ENCODE peak calls at places on chromosomes 11 and 22, in four cellular contexts. One of them, this sample, is unnamed.

GRCh38 chr22:39317756-39318506 is 1.5 kb downstream of the RPL3 start:
- DNase-seq in GM12891: no peak
- DNase-seq in K562: no peak
- DNase-seq in GM12878: no peak
- DNase-seq in this sample: no peak

GRCh38 chr11:5452712-5453111 is 3.6 kb downstream of the OR51I2 start:
- DNase-seq in GM12891: no peak
- DNase-seq in K562: no peak
- DNase-seq in GM12878: no peak
- DNase-seq in this sample: no peak

GRCh38 chr22:45164217-45165123 is 745 bp downstream of the NUP50 start:
- DNase-seq in GM12891: peak
- DNase-seq in K562: peak
- DNase-seq in GM12878: no peak
- DNase-seq in this sample: no peak

GRCh38 chr22:47301820-47302475 is 539.5 kb downstream of the TBC1D22A start:
- DNase-seq in GM12891: no peak
- DNase-seq in K562: no peak
- DNase-seq in GM12878: no peak
- DNase-seq in this sample: no peak

GRCh38 chr11:61067782-61068181 is 34.5 kb upstream of the CD5 start:
- DNase-seq in GM12891: no peak
- DNase-seq in K562: no peak
- DNase-seq in GM12878: no peak
- DNase-seq in this sample: no peak

GRCh38 chr11:71535825-71536224 is 2.0 kb upstream of the KRTAP5-8 start:
- DNase-seq in GM12891: no peak
- DNase-seq in K562: no peak
- DNase-seq in GM12878: no peak
- DNase-seq in this sample: no peak

GRCh38 chr11:67252831-67253239 is 13.4 kb upstream of the GRK2 start:
- DNase-seq in GM12891: no peak
- DNase-seq in K562: no peak
- DNase-seq in GM12878: no peak
- DNase-seq in this sample: peak

GRCh38 chr11:272195-272930 is 5.8 kb upstream of the NLRP6 start:
- DNase-seq in GM12891: no peak
- DNase-seq in K562: no peak
- DNase-seq in GM12878: no peak
- DNase-seq in this sample: no peak

GRCh38 chr11:26333906-26334305 is 2.0 kb downstream of the ANO3 start:
- DNase-seq in GM12891: no peak
- DNase-seq in K562: no peak
- DNase-seq in GM12878: no peak
- DNase-seq in this sample: no peak

GRCh38 chr11:118746988-118747585 is 43.9 kb downstream of the DDX6 start:
- DNase-seq in GM12891: no peak
- DNase-seq in K562: no peak
- DNase-seq in GM12878: no peak
- DNase-seq in this sample: no peak

GRCh38 chr11:67699521-67699920 is 25.1 kb upstream of the ALDH3B2 start:
- DNase-seq in GM12891: no peak
- DNase-seq in K562: no peak
- DNase-seq in GM12878: no peak
- DNase-seq in this sample: no peak

GRCh38 chr22:23054531-23055257 is 15.6 kb upstream of the GNAZ start:
- DNase-seq in GM12891: no peak
- DNase-seq in K562: no peak
- DNase-seq in GM12878: peak
- DNase-seq in this sample: no peak

GRCh38 chr11:8102965-8103364 is 22.0 kb downstream of the TUB start:
- DNase-seq in GM12891: no peak
- DNase-seq in K562: no peak
- DNase-seq in GM12878: no peak
- DNase-seq in this sample: no peak

GRCh38 chr11:11157201-11157600 is 195.8 kb downstream of the CSNK2A3 start:
- DNase-seq in GM12891: peak
- DNase-seq in K562: peak
- DNase-seq in GM12878: no peak
- DNase-seq in this sample: no peak

GRCh38 chr11:93630037-93630436 is 31.4 kb upstream of the CEP295 start:
- DNase-seq in GM12891: no peak
- DNase-seq in K562: no peak
- DNase-seq in GM12878: no peak
- DNase-seq in this sample: no peak

GRCh38 chr22:50473855-50474671 is 772 bp downstream of the SBF1 start:
- DNase-seq in GM12891: no peak
- DNase-seq in K562: peak
- DNase-seq in GM12878: no peak
- DNase-seq in this sample: no peak

GRCh38 chr11:133171374-133171773 is 360.9 kb downstream of the OPCML start:
- DNase-seq in GM12891: no peak
- DNase-seq in K562: no peak
- DNase-seq in GM12878: no peak
- DNase-seq in this sample: no peak

GRCh38 chr11:48062649-48063048 is 82.3 kb downstream of the PTPRJ start:
- DNase-seq in GM12891: no peak
- DNase-seq in K562: no peak
- DNase-seq in GM12878: no peak
- DNase-seq in this sample: no peak

GRCh38 chr22:40728731-40729189 is 49.5 kb downstream of the MCHR1 start:
- DNase-seq in GM12891: no peak
- DNase-seq in K562: peak
- DNase-seq in GM12878: no peak
- DNase-seq in this sample: no peak

GRCh38 chr11:6413791-6414231 is 5.1 kb downstream of the APBB1 start:
- DNase-seq in GM12891: no peak
- DNase-seq in K562: no peak
- DNase-seq in GM12878: no peak
- DNase-seq in this sample: no peak

GRCh38 chr11:113001709-113002108 is 40.5 kb downstream of the NCAM1 start:
- DNase-seq in GM12891: no peak
- DNase-seq in K562: no peak
- DNase-seq in GM12878: no peak
- DNase-seq in this sample: no peak

GRCh38 chr22:27323646-27324045 is 477.9 kb downstream of the MN1 start:
- DNase-seq in GM12891: no peak
- DNase-seq in K562: no peak
- DNase-seq in GM12878: no peak
- DNase-seq in this sample: no peak

GRCh38 chr11:126607374-126607773 is 251.9 kb downstream of the ST3GAL4 start:
- DNase-seq in GM12891: peak
- DNase-seq in K562: peak
- DNase-seq in GM12878: no peak
- DNase-seq in this sample: no peak

GRCh38 chr11:112470355-112470754 is 209.7 kb upstream of the PLET1 start:
- DNase-seq in GM12891: no peak
- DNase-seq in K562: no peak
- DNase-seq in GM12878: no peak
- DNase-seq in this sample: no peak

GRCh38 chr11:79049627-79050238 is 391.1 kb downstream of the TENM4 start:
- DNase-seq in GM12891: no peak
- DNase-seq in K562: no peak
- DNase-seq in GM12878: no peak
- DNase-seq in this sample: no peak

GRCh38 chr11:79047356-79047755 is 393.5 kb downstream of the TENM4 start:
- DNase-seq in GM12891: no peak
- DNase-seq in K562: no peak
- DNase-seq in GM12878: no peak
- DNase-seq in this sample: no peak

GRCh38 chr11:79047980-79048379 is 392.9 kb downstream of the TENM4 start:
- DNase-seq in GM12891: no peak
- DNase-seq in K562: no peak
- DNase-seq in GM12878: no peak
- DNase-seq in this sample: no peak

GRCh38 chr11:79052539-79052938 is 388.3 kb downstream of the TENM4 start:
- DNase-seq in GM12891: no peak
- DNase-seq in K562: peak
- DNase-seq in GM12878: no peak
- DNase-seq in this sample: no peak

DNA sequence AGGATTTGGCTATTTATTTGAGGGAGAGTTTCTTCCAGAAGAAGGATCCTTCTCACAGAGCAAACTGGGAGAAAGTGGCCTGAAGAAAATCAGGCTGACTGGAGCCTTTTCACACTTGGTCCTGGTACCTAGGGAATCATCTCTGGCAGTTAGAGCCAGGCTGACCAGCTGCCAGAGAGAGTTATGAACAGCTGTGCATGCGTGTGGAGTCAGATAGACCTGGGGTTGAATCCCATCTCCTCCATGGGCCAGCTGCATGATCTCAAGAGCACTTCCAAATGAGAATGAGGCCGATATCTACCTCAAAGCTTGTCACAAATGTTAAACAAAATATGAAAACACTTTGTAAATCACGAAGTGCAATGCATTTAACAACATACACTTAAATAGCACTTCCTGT is 390.0 kb downstream of the TENM4 start:
- DNase-seq in GM12891: no peak
- DNase-seq in K562: no peak
- DNase-seq in GM12878: no peak
- DNase-seq in this sample: no peak
- TF ChIP-seq SPI1 in GM12891: no peak
- TF ChIP-seq SPI1 in K562: no peak
- TF ChIP-seq SPI1 in GM12878: no peak
- TF ChIP-seq SPI1 in this sample: no peak

GRCh38 chr11:116563713-116564050 is 209.1 kb downstream of the BUD13 start:
- DNase-seq in GM12891: no peak
- DNase-seq in K562: no peak
- DNase-seq in GM12878: no peak
- DNase-seq in this sample: no peak
- TF ChIP-seq SPI1 in GM12891: no peak
- TF ChIP-seq SPI1 in K562: no peak
- TF ChIP-seq SPI1 in GM12878: no peak
- TF ChIP-seq SPI1 in this sample: peak

GRCh38 chr11:44300881-44301855 is 8.8 kb downstream of the ALX4 start:
- DNase-seq in GM12891: no peak
- DNase-seq in K562: no peak
- DNase-seq in GM12878: no peak
- DNase-seq in this sample: no peak
- TF ChIP-seq SPI1 in GM12891: no peak
- TF ChIP-seq SPI1 in K562: no peak
- TF ChIP-seq SPI1 in GM12878: no peak
- TF ChIP-seq SPI1 in this sample: no peak

GRCh38 chr22:37068859-37069258 is 17.3 kb downstream of the KCTD17 start:
- DNase-seq in GM12891: no peak
- DNase-seq in K562: no peak
- DNase-seq in GM12878: no peak
- DNase-seq in this sample: no peak
- TF ChIP-seq SPI1 in GM12891: no peak
- TF ChIP-seq SPI1 in K562: no peak
- TF ChIP-seq SPI1 in GM12878: no peak
- TF ChIP-seq SPI1 in this sample: no peak

GRCh38 chr22:43411040-43411919 is 534 bp upstream of the MPPED1 start:
- DNase-seq in GM12891: no peak
- DNase-seq in K562: no peak
- DNase-seq in GM12878: no peak
- DNase-seq in this sample: no peak

GRCh38 chr22:43409800-43410199 is 2.0 kb upstream of the MPPED1 start:
- DNase-seq in GM12891: no peak
- DNase-seq in K562: no peak
- DNase-seq in GM12878: no peak
- DNase-seq in this sample: no peak

GRCh38 chr22:43408009-43408408 is 3.8 kb upstream of the MPPED1 start:
- DNase-seq in GM12891: no peak
- DNase-seq in K562: no peak
- DNase-seq in GM12878: no peak
- DNase-seq in this sample: no peak

GRCh38 chr22:43407591-43407990 is 4.2 kb upstream of the MPPED1 start:
- DNase-seq in GM12891: no peak
- DNase-seq in K562: no peak
- DNase-seq in GM12878: no peak
- DNase-seq in this sample: no peak

DNA sequence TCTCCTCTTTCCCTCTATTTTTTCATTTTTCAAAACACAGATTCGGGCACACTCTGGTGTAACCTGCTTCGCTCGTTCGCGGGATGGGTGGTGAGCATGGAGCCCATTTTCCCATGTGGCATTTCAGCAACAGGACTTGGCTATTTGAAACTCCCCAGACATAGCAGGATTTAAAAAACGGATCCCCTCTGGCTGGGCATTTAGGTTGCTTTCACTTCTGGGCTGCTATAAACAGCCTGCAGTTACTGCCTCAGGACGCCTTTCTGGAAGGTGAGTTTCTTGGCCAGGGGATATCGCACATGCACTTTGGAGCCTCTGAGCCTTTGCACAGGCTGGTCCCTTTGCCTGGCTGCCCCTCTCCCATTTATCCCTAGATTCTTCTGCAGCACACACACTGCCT is 2.8 kb upstream of the MPPED1 start:
- DNase-seq in GM12891: no peak
- DNase-seq in K562: no peak
- DNase-seq in GM12878: no peak
- DNase-seq in this sample: no peak
- TF ChIP-seq SPI1 in GM12891: no peak
- TF ChIP-seq SPI1 in K562: no peak
- TF ChIP-seq SPI1 in GM12878: no peak
- TF ChIP-seq SPI1 in this sample: no peak